ENCODE peak calls at places on chromosomes 3 and 15, in ten cellular contexts. L, F, P, N, Z, X, K, S, Y and T are unnamed samples. For H3K36me3, the result is how much of the 10 kb centered on the place peaks cover.

GRCh38 chr3:97432914-97433313 is 331.6 kb upstream of the ARL6 start:
- DNase-seq in L (no peak), S (no peak), P (no peak), N (no peak), F (no peak), K (no peak), Z (no peak), X (no peak), Y (no peak), T (no peak)

GRCh38 chr3:15439476-15439875 is 12.1 kb downstream of the EAF1 start:
- DNase-seq in F (no peak), N (no peak), L (no peak), K (no peak), Z (no peak), S (no peak), X (no peak), Y (no peak), P (no peak), T (no peak)

GRCh38 chr3:119018690-119019463 is 15.8 kb downstream of the IGSF11 start:
- DNase-seq in P (no peak), Z (peak), L (no peak), X (no peak), F (no peak), Y (no peak), K (no peak), N (no peak), S (no peak), T (no peak)

GRCh38 chr15:25862469-25863066 is 559 bp downstream of the ATP10A start:
- DNase-seq in S (no peak), Z (no peak), Y (no peak), F (no peak), P (peak), N (no peak), L (peak), K (no peak), X (no peak), T (peak)

GRCh38 chr3:81871358-81872152 is 110.1 kb upstream of the GBE1 start:
- DNase-seq in Y (no peak), P (peak), X (no peak), Z (no peak), L (no peak), S (no peak), F (no peak), N (no peak), K (no peak), T (no peak)

GRCh38 chr3:32398531-32398930 is 6.9 kb downstream of the CMTM7 start:
- DNase-seq in F (no peak), Y (no peak), P (no peak), S (no peak), K (no peak), L (no peak), N (no peak), X (no peak), Z (peak), T (no peak)

GRCh38 chr15:26028086-26028740 is 165.1 kb upstream of the ATP10A start:
- DNase-seq in K (no peak), Z (no peak), N (no peak), L (no peak), P (no peak), Y (no peak), X (no peak), S (no peak), F (no peak), T (no peak)

GRCh38 chr3:153704115-153704514 is 417.1 kb upstream of the ARHGEF26 start:
- DNase-seq in Y (no peak), X (no peak), S (no peak), Z (no peak), N (no peak), K (no peak), P (no peak), F (no peak), L (no peak), T (no peak)

GRCh38 chr3:175029828-175030227 is 170.7 kb downstream of the NAALADL2 start:
- DNase-seq in F (no peak), L (no peak), K (no peak), X (no peak), Z (no peak), Y (no peak), N (no peak), S (no peak), P (no peak), T (no peak)

GRCh38 chr15:51121118-51121517 is 26.4 kb upstream of the TNFAIP8L3 start:
- DNase-seq in Z (no peak), F (peak), L (no peak), S (no peak), K (peak), N (no peak), P (peak), Y (no peak), X (peak), T (no peak)

GRCh38 chr3:24133441-24133840 is 188.4 kb downstream of the NR1D2 start:
- DNase-seq in K (no peak), Y (no peak), Z (no peak), S (no peak), F (no peak), P (no peak), X (no peak), L (no peak), N (no peak), T (no peak)

GRCh38 chr3:118641608-118642007 is 393.0 kb downstream of the IGSF11 start:
- DNase-seq in Z (no peak), K (no peak), N (no peak), L (no peak), S (no peak), X (no peak), P (no peak), Y (peak), F (no peak), T (peak)

GRCh38 chr3:189137416-189137815 is 34.4 kb upstream of the TPRG1 start:
- DNase-seq in X (no peak), K (no peak), L (no peak), F (no peak), Z (no peak), S (no peak), P (no peak), N (no peak), Y (no peak), T (no peak)

GRCh38 chr3:188905580-188905979 is 266.2 kb upstream of the TPRG1 start:
- DNase-seq in Y (no peak), X (no peak), S (no peak), P (no peak), L (no peak), K (no peak), N (no peak), F (no peak), Z (no peak), T (no peak)

GRCh38 chr3:116445291-116445841 is at the start of gene LSAMP:
- DNase-seq in L (peak), F (no peak), P (peak), Z (peak), N (no peak), S (no peak), Y (peak), X (no peak), K (no peak), T (peak)

GRCh38 chr15:88664151-88664778 is 25.4 kb downstream of the ISG20 start:
- DNase-seq in X (no peak), Z (no peak), L (no peak), S (no peak), P (peak), K (no peak), N (no peak), Y (no peak), F (no peak), T (no peak)

GRCh38 chr3:28556195-28556594 is 207.6 kb upstream of the AZI2 start:
- DNase-seq in Z (no peak), N (no peak), F (no peak), X (no peak), L (no peak), Y (no peak), S (no peak), K (no peak), P (no peak), T (peak)

GRCh38 chr3:172189987-172190603 is 150.7 kb downstream of the FNDC3B start:
- DNase-seq in P (peak), N (no peak), L (no peak), F (no peak), Y (no peak), Z (no peak), X (no peak), S (no peak), K (no peak), T (no peak)

GRCh38 chr15:53384417-53384816 is 375.0 kb downstream of the WDR72 start:
- DNase-seq in K (no peak), N (peak), Y (no peak), L (peak), X (no peak), P (no peak), Z (no peak), S (no peak), F (no peak), T (no peak)

GRCh38 chr15:72284781-72285180 is 12.4 kb upstream of the PARP6 start:
- DNase-seq in P (no peak), N (no peak), Y (no peak), S (no peak), F (no peak), Z (no peak), L (no peak), K (no peak), X (no peak), T (no peak)

GRCh38 chr3:81602781-81603180 is 158.7 kb downstream of the GBE1 start:
- DNase-seq in S (no peak), N (no peak), F (peak), Y (no peak), K (no peak), P (peak), L (no peak), Z (no peak), X (no peak), T (no peak)

GRCh38 chr3:32947466-32948238 is 3.8 kb upstream of the CCR4 start:
- DNase-seq in L (peak), S (peak), P (peak), X (peak), N (peak), F (peak), Z (peak), K (peak), Y (peak), T (peak)

DNA sequence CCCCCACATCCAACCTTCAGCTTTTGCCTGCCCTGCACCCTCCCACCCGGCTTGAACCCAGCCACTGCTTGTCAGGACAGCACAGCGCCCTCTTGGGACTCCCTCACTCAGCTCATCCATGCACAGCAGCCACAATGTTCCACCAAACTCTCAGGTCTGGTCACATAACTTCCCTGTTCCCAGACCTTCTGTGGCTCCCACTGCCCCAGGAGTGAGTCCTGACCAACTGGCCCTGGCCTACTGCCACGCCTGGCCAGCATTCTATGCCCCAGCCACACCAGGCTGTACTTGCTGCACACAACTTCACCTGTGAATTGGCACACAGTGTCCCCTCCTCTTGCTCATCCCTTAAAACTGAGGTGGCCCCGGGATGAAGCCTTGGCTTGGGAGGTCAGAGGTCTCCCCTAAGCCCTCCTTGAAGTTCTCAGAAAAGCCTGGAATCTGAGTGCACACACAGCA is 21.0 kb downstream of the PLXNB1 start:
- DNase-seq in P (no peak), S (no peak), Y (no peak), K (no peak), F (no peak), L (peak), X (peak), N (peak), Z (no peak), T (peak)
- H3K36me3 ChIP-seq in P (under half), S (under half), Y (half or more), K (under half), F (under half), L (half or more), X (under half), N (under half), Z (half or more), T (half or more)

GRCh38 chr3:100993309-100993708 is at the start of gene ABI3BP:
- DNase-seq in Z (peak), X (peak), F (peak), N (peak), L (peak), S (no peak), P (peak), K (peak), Y (no peak), T (peak)
- H3K4me3 ChIP-seq in Z (peak), X (no peak), F (peak), N (peak), L (no peak), S (no peak), P (peak), K (no peak), Y (no peak), T (no peak)

DNA sequence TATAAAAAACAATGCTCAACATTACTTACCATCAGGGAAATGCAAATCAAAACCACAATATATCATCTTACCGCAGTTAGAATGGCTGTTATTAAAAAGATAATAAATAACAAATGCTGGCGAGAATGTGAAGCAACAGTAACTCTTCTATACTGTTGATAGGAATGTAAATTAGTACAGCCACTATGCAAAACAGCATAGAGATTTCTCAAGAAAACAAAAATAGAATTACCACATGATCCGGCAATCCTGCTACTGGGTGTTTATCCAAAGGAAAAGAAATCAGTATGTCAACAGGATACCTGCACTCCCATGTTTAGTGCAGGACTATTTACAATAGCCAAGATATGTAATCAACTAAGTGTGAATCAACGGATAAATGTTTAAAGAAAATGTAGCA is 48.1 kb downstream of the ADAM10 start:
- DNase-seq in L (no peak), N (no peak), K (no peak), P (no peak), Y (no peak), Z (no peak), X (no peak), F (no peak), S (no peak), T (no peak)
- H3K36me3 ChIP-seq in L (under half), N (under half), K (under half), P (under half), Y (under half), Z (under half), X (under half), F (under half), S (under half), T (under half)

GRCh38 chr3:101780661-101781060 is 1.6 kb downstream of the NXPE3 start:
- DNase-seq in S (no peak), F (peak), N (no peak), Z (no peak), L (no peak), Y (no peak), X (peak), K (no peak), P (peak), T (peak)
- H3K4me3 ChIP-seq in S (no peak), F (peak), N (no peak), Z (peak), L (no peak), Y (no peak), X (no peak), K (no peak), P (peak), T (no peak)